ENCODE peak calls at places on chromosomes 5 and 9, in six cellular contexts. S is LoVo; C is AG08395; O is adrenal gland; F is activated CD4-positive, alpha-beta T cell treated with anti-CD3 and anti-CD28 coated beads, Interleukin-2, amount 50 U/mL, for 24 hours; Y is NCI-H524 treated with DMSO at 0.1 percent for 48 hours. I is an unnamed sample.

GRCh38 chr9:91732187-91733005 is 217.6 kb downstream of the ROR2 start:
- DNase-seq in S (no peak), C (no peak), O (no peak), F (no peak), Y (no peak), I (no peak)

GRCh38 chr5:59174248-59174844 is 591.5 kb downstream of the RAB3C start:
- DNase-seq in S (peak; percentile 36), C (peak; percentile 69), O (no peak), F (peak; percentile 21), Y (peak; percentile 21), I (peak; percentile 20)

GRCh38 chr9:86281577-86282076 is 711 bp downstream of the ISCA1 start:
- DNase-seq in S (peak; percentile 61), C (peak; percentile 6), O (no peak), F (no peak), Y (no peak), I (no peak)

GRCh38 chr5:104763163-104763562 is 1200.6 kb upstream of the NUDT12 start:
- DNase-seq in S (no peak), C (no peak), O (no peak), F (no peak), Y (no peak), I (no peak)

GRCh38 chr9:81497096-81497495 is 192.3 kb downstream of the TLE1 start:
- DNase-seq in S (no peak), C (no peak), O (no peak), F (no peak), Y (no peak), I (no peak)

GRCh38 chr5:56638768-56639238 is 176.5 kb upstream of the MAP3K1 start:
- DNase-seq in S (no peak), C (no peak), O (no peak), F (no peak), Y (no peak), I (no peak)

GRCh38 chr5:600551-601541 is 11.3 kb upstream of the CEP72 start:
- DNase-seq in S (peak; percentile 51), C (no peak), O (no peak), F (no peak), Y (no peak), I (no peak)

GRCh38 chr5:14204785-14205321 is 61.7 kb downstream of the TRIO start:
- DNase-seq in S (peak; percentile 72), C (peak; percentile 65), O (no peak), F (no peak), Y (no peak), I (peak; percentile 47)

GRCh38 chr5:106152569-106152968 is 1518.2 kb downstream of the EFNA5 start:
- DNase-seq in S (no peak), C (no peak), O (no peak), F (no peak), Y (no peak), I (no peak)

GRCh38 chr5:25646421-25647341 is 1001.9 kb upstream of the CDH10 start:
- DNase-seq in S (no peak), C (no peak), O (no peak), F (no peak), Y (no peak), I (no peak)

GRCh38 chr5:157993201-157993600 is 134.3 kb upstream of the CLINT1 start:
- DNase-seq in S (no peak), C (no peak), O (no peak), F (no peak), Y (no peak), I (no peak)

GRCh38 chr5:65812648-65813047 is 90.6 kb downstream of the NLN start:
- DNase-seq in S (peak; percentile 91), C (no peak), O (no peak), F (no peak), Y (no peak), I (no peak)

GRCh38 chr9:91500509-91501011 is 76.9 kb upstream of the NFIL3 start:
- DNase-seq in S (peak; percentile 70), C (peak; percentile 76), O (no peak), F (no peak), Y (no peak), I (no peak)

GRCh38 chr5:72556351-72557146 is 49.3 kb upstream of the ZNF366 start:
- DNase-seq in S (no peak), C (peak; percentile 63), O (peak; percentile 46), F (peak; percentile 8), Y (peak; percentile 20), I (peak; percentile 77)

GRCh38 chr5:488744-489688 is 35.2 kb downstream of the SLC9A3 start:
- DNase-seq in S (no peak), C (no peak), O (no peak), F (no peak), Y (no peak), I (no peak)

GRCh38 chr5:168218746-168219145 is 72.7 kb upstream of the WWC1 start:
- DNase-seq in S (no peak), C (no peak), O (no peak), F (no peak), Y (no peak), I (no peak)

GRCh38 chr5:68804343-68804742 is 289.5 kb upstream of the SLC30A5 start:
- DNase-seq in S (no peak), C (no peak), O (no peak), F (no peak), Y (no peak), I (no peak)

GRCh38 chr5:159732220-159732619 is 184.1 kb upstream of the ADRA1B start:
- DNase-seq in S (no peak), C (peak; percentile 78), O (no peak), F (no peak), Y (no peak), I (no peak)

GRCh38 chr5:128671861-128672414 is 133.9 kb upstream of the FBN2 start:
- DNase-seq in S (no peak), C (no peak), O (no peak), F (no peak), Y (peak; percentile 54), I (no peak)

GRCh38 chr9:110969971-110970381 is 68.3 kb downstream of the LPAR1 start:
- DNase-seq in S (peak; percentile 59), C (peak; percentile 58), O (no peak), F (no peak), Y (no peak), I (no peak)

GRCh38 chr5:154157483-154158378 is 32.8 kb upstream of the GALNT10 start:
- DNase-seq in S (no peak), C (no peak), O (no peak), F (no peak), Y (no peak), I (no peak)

GRCh38 chr9:130117816-130118632 is 54.2 kb upstream of the NCS1 start:
- DNase-seq in S (peak; percentile 11), C (peak; percentile 84), O (peak; percentile 67), F (no peak), Y (peak; percentile 55), I (no peak)

GRCh38 chr9:36956908-36957307 is 77.2 kb downstream of the PAX5 start:
- DNase-seq in S (no peak), C (no peak), O (no peak), F (no peak), Y (no peak), I (no peak)

GRCh38 chr9:88737876-88738275 is 202.9 kb downstream of the NXNL2 start:
- DNase-seq in S (no peak), C (no peak), O (no peak), F (no peak), Y (no peak), I (no peak)

GRCh38 chr5:131536211-131536826 is 98.7 kb downstream of the RAPGEF6 start:
- DNase-seq in S (no peak), C (no peak), O (no peak), F (no peak), Y (peak; percentile 65), I (no peak)

GRCh38 chr9:15144567-15145174 is 162.3 kb downstream of the TTC39B start:
- DNase-seq in S (no peak), C (peak; percentile 27), O (no peak), F (no peak), Y (no peak), I (no peak)

GRCh38 chr9:87069690-87070089 is 122.4 kb upstream of the GAS1 start:
- DNase-seq in S (no peak), C (peak; percentile 44), O (no peak), F (no peak), Y (no peak), I (no peak)

GRCh38 chr9:96383165-96383939 is at the start of gene SLC35D2:
- DNase-seq in S (peak; percentile 78), C (peak; percentile 82), O (peak; percentile 64), F (no peak), Y (no peak), I (peak; percentile 75)

GRCh38 chr9:120617637-120617979 is 37.6 kb upstream of the CDK5RAP2 start:
- DNase-seq in S (no peak), C (peak; percentile 38), O (no peak), F (no peak), Y (no peak), I (no peak)